ENCODE peak calls at places on chromosomes 4 and X, in four cellular contexts. A, J, I and U are unnamed samples. For H3K27me3, the result is how much of the 10 kb centered on the place peaks cover.

GRCh38 chr4:2251795-2252529 is 9.9 kb downstream of the MXD4 start:
- DNase-seq in I (no peak), J (no peak), A (peak), U (peak)

GRCh38 chr4:153573881-153574807 is 108.0 kb downstream of the TMEM131L start:
- DNase-seq in J (peak), I (peak), A (no peak), U (peak)

GRCh38 chr4:48939785-48940184 is 33.2 kb upstream of the OCIAD2 start:
- DNase-seq in J (no peak), I (no peak), A (no peak), U (no peak)

GRCh38 chr4:139958738-139959096 is 195.3 kb downstream of the MAML3 start:
- DNase-seq in A (no peak), J (no peak), I (no peak), U (no peak)

GRCh38 chr4:64890131-64890710 is 481.0 kb upstream of the TECRL start:
- DNase-seq in I (no peak), J (no peak), A (no peak), U (no peak)

GRCh38 chr4:123110685-123111084 is 188.3 kb upstream of the NUDT6 start:
- DNase-seq in A (no peak), J (no peak), I (no peak), U (no peak)

GRCh38 chrX:400258-400657 is 13.6 kb upstream of the PPP2R3B start:
- DNase-seq in A (no peak), I (no peak), J (no peak), U (no peak)

GRCh38 chr4:53653484-53654053 is 62.3 kb upstream of the LNX1 start:
- DNase-seq in I (no peak), J (no peak), A (no peak), U (no peak)

GRCh38 chrX:45719751-45720501 is 519.2 kb upstream of the DIPK2B start:
- DNase-seq in J (no peak), I (no peak), A (no peak), U (no peak)

GRCh38 chr4:1331591-1332353 is 15.2 kb upstream of the UVSSA start:
- DNase-seq in J (no peak), A (peak), I (no peak), U (no peak)

GRCh38 chr4:15182600-15183222 is 180.4 kb downstream of the CPEB2 start:
- DNase-seq in A (no peak), J (no peak), I (no peak), U (no peak)

GRCh38 chrX:17500145-17500579 is 125.2 kb downstream of the NHS start:
- DNase-seq in J (peak), A (no peak), I (no peak), U (no peak)

GRCh38 chrX:136162827-136163427 is 15.6 kb downstream of the FHL1 start:
- DNase-seq in J (peak), A (no peak), I (peak), U (no peak)

GRCh38 chr4:114019972-114020358 is 40.5 kb upstream of the ARSJ start:
- DNase-seq in I (no peak), A (no peak), J (no peak), U (no peak)

GRCh38 chrX:119468186-119468929 is at the start of gene SLC25A5:
- DNase-seq in J (no peak), A (peak), I (peak), U (peak)

GRCh38 chr4:117001077-117001476 is 84.3 kb downstream of the TRAM1L1 start:
- DNase-seq in J (no peak), A (no peak), I (no peak), U (no peak)

GRCh38 chrX:46456125-46456922 is 88.9 kb downstream of the ZNF674 start:
- DNase-seq in I (no peak), A (no peak), J (no peak), U (no peak)

GRCh38 chr4:184439856-184440592 is 34.3 kb downstream of the IRF2 start:
- DNase-seq in J (no peak), I (no peak), A (no peak), U (no peak)

GRCh38 chrX:39944416-39944815 is 153.3 kb downstream of the BCOR start:
- DNase-seq in J (no peak), A (no peak), I (no peak), U (no peak)

GRCh38 chrX:47815901-47816845 is 20.5 kb upstream of the ZNF81 start:
- DNase-seq in A (no peak), J (no peak), I (no peak), U (no peak)

GRCh38 chr4:158936238-158936637 is 166.6 kb upstream of the RAPGEF2 start:
- DNase-seq in I (no peak), A (no peak), J (no peak), U (no peak)

GRCh38 chr4:81675785-81676427 is 204.2 kb upstream of the RASGEF1B start:
- DNase-seq in I (no peak), A (no peak), J (no peak), U (peak)

GRCh38 chr4:173301518-173302201 is 32.5 kb downstream of the HMGB2 start:
- DNase-seq in J (peak), A (no peak), I (no peak), U (no peak)

GRCh38 chrX:143437439-143437838 is 79.8 kb downstream of the SPANXN3 start:
- DNase-seq in I (no peak), J (no peak), A (no peak), U (no peak)

GRCh38 chrX:134821370-134821769 is 163.1 kb upstream of the PLAC1 start:
- DNase-seq in I (no peak), A (no peak), J (no peak), U (peak)

GRCh38 chrX:65997978-65998717 is 41.7 kb downstream of the VSIG4 start:
- DNase-seq in I (no peak), J (no peak), A (no peak), U (no peak)

GRCh38 chr4:140875751-140876389 is 119.7 kb upstream of the TBC1D9 start:
- DNase-seq in I (no peak), J (no peak), A (no peak), U (no peak)

GRCh38 chr4:90186229-90186628 is 59.0 kb downstream of the CCSER1 start:
- DNase-seq in J (no peak), A (no peak), I (no peak), U (no peak)

GRCh38 chrX:149996515-149996914 is 58.2 kb upstream of the EOLA2 start:
- DNase-seq in J (no peak), A (no peak), I (no peak), U (no peak)

GRCh38 chrX:112066813-112067212 is 15.8 kb downstream of the TRPC5 start:
- DNase-seq in A (no peak), J (no peak), I (no peak), U (no peak)

GRCh38 chr4:8747896-8748575 is 123.6 kb downstream of the HMX1 start:
- DNase-seq in J (no peak), I (no peak), A (no peak), U (peak)

GRCh38 chr4:54784188-54784671 is 126.5 kb downstream of the KIT start:
- DNase-seq in I (no peak), A (peak), J (no peak), U (peak)

GRCh38 chrX:1424452-1424851 is 28.3 kb downstream of the ASMTL start:
- DNase-seq in I (no peak), J (no peak), A (no peak), U (no peak)

GRCh38 chrX:48466696-48467095 is 3.4 kb downstream of the SLC38A5 start:
- DNase-seq in I (no peak), A (peak), J (no peak), U (no peak)

GRCh38 chr4:41746025-41746439 is 2.5 kb downstream of the PHOX2B start:
- DNase-seq in A (peak), J (no peak), I (no peak), U (no peak)
- H3K27me3 ChIP-seq in A (under half), J (under half), I (half or more), U (half or more)

DNA sequence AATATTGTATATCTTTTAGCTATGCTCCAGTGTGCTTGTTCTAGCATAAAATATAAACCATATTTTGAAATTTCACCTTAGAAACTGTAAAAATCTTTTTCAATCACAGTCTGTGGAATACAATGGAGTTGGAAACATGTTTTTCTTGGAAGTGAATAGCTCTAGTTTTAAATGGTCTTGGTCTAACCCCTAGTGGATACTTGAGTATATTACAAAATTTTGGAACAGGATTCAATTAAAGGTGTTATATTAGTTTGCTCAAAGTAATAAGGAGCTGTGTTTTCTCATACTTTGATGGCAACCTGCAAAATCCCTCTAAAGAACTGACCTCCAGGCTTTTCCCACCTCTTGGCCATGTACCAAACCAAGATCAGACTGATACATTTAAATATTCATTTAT is 48.2 kb downstream of the STK26 start:
- DNase-seq in A (no peak), J (no peak), I (no peak), U (no peak)
- TF ChIP-seq CTCF in A (no peak), J (peak), I (no peak), U (peak)

DNA sequence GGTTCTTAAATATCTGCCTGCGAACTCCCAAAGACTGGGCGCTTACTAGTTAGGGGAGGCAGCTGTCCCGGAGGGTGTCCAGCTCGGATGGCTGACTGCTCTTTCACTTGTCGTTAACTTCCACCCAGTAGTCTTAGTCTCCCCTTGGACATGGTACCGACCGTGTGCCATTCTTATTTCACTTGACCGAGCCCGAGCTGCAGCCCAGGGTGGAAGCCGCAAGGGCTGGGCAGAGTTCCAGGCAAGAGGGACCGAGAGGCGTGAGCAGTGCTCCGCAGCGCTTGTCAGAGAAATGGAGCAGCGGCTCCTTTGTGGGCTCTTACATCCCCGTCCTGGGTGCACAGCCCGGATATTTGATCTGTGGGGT is 347 bp upstream of the SLITRK2 start:
- DNase-seq in I (no peak), J (no peak), A (peak), U (no peak)
- H3K27me3 ChIP-seq in I (under half), J (under half), A (under half), U (under half)

GRCh38 chr4:22512306-22512705 is 3.6 kb downstream of the ADGRA3 start:
- DNase-seq in J (no peak), A (no peak), I (no peak), U (no peak)

GRCh38 chr4:22515888-22516541 is at the start of gene ADGRA3:
- DNase-seq in I (peak), A (peak), J (no peak), U (peak)

GRCh38 chr4:22514431-22514830 is 1.4 kb downstream of the ADGRA3 start:
- DNase-seq in I (no peak), A (no peak), J (no peak), U (no peak)

GRCh38 chr4:22514001-22514400 is 1.9 kb downstream of the ADGRA3 start:
- DNase-seq in J (no peak), A (no peak), I (no peak), U (no peak)

DNA sequence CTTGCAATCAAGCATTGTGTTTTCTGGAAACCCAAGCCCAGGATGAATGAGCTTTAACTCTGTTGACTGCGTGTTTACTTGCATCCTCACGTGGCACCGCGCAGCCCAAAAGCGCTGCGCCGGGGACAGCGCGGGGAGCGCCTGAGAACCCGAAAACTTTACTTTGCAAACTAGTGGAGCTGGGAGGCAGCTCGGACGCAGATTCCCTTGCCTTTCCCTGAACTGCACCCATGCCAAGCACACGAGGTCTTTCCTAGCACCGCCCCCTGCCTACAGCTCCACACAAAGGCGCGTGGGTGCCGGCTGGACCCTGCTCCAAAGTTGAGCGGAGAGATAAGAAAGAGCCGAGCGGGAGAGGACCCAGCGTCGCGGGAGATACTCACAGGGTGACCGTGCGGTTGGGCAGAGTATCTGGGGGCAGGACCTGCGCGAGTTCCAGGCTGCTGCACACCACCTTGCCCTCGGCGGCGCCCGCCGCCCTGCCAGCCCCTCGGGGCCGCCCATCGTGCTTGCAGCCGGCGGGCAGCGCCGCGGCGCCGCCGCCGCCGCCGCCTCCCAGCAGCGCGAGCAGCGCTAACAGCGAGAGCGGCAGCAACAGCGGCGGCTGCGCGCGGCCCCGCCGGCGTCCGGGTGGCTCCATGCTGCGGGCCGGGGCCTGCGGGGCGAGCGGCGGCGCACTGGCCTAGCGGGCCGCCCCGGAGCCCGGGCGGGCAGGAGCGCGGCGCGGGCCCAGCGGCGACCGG is 550 bp downstream of the ADGRA3 start:
- DNase-seq in I (peak), J (no peak), A (peak), U (peak)
- TF ChIP-seq CTCF in I (no peak), J (no peak), A (no peak), U (no peak)

GRCh38 chrX:41084360-41085104 is 713 bp upstream of the USP9X start:
- DNase-seq in J (peak), A (peak), I (peak), U (peak)
- H3K27me3 ChIP-seq in J (under half), A (under half), I (under half), U (under half)